ENCODE peak calls at places on chromosomes 3 and 15, in eight cellular contexts. L, Q, A, X, D, S, I and U are unnamed samples.

GRCh38 chr3:141249041-141249440 is 17.4 kb downstream of the PXYLP1 start:
- DNase-seq in L (no peak), Q (no peak), A (no peak), X (no peak), D (no peak), S (no peak), I (no peak), U (no peak)

GRCh38 chr3:62319570-62320243 is 53.6 kb downstream of the FEZF2 start:
- DNase-seq in L (no peak), Q (no peak), A (no peak), X (no peak), D (no peak), S (no peak), I (no peak), U (no peak)

GRCh38 chr3:172848910-172849309 is 98.4 kb downstream of the ECT2 start:
- DNase-seq in L (no peak), Q (peak; percentile 95), A (no peak), X (no peak), D (no peak), S (no peak), I (no peak), U (peak; percentile 51)

GRCh38 chr3:177069514-177070329 is 127.6 kb downstream of the TBL1XR1 start:
- DNase-seq in L (no peak), Q (peak; percentile 55), A (no peak), X (no peak), D (peak; percentile 5), S (no peak), I (peak; percentile 21), U (peak; percentile 42)

GRCh38 chr3:27166888-27167287 is 202.3 kb downstream of the NEK10 start:
- DNase-seq in L (no peak), Q (peak; percentile 81), A (no peak), X (no peak), D (peak; percentile 82), S (no peak), I (peak; percentile 20), U (peak; percentile 100)

GRCh38 chr15:86915811-86916331 is 836.2 kb downstream of the AGBL1 start:
- DNase-seq in L (peak; percentile 4), Q (peak; percentile 70), A (no peak), X (no peak), D (peak; percentile 7), S (no peak), I (peak; percentile 37), U (no peak)

GRCh38 chr3:135771760-135772159 is 193.8 kb upstream of the PPP2R3A start:
- DNase-seq in L (no peak), Q (no peak), A (no peak), X (no peak), D (no peak), S (no peak), I (no peak), U (no peak)

GRCh38 chr3:163056874-163057497 is 1560.4 kb downstream of the OTOL1 start:
- DNase-seq in L (peak; percentile 53), Q (peak; percentile 77), A (no peak), X (peak; percentile 16), D (peak; percentile 9), S (no peak), I (peak; percentile 26), U (peak; percentile 49)

GRCh38 chr3:177179281-177180067 is 17.8 kb downstream of the TBL1XR1 start:
- DNase-seq in L (no peak), Q (no peak), A (no peak), X (no peak), D (no peak), S (no peak), I (no peak), U (no peak)

GRCh38 chr15:77650285-77650684 is 17.6 kb upstream of the LINGO1 start:
- DNase-seq in L (peak; percentile 51), Q (peak; percentile 16), A (no peak), X (peak; percentile 25), D (no peak), S (no peak), I (no peak), U (no peak)

GRCh38 chr3:99532246-99532645 is 106.1 kb upstream of the COL8A1 start:
- DNase-seq in L (peak; percentile 25), Q (peak; percentile 94), A (no peak), X (peak; percentile 12), D (peak; percentile 61), S (no peak), I (peak; percentile 15), U (peak; percentile 72)

GRCh38 chr3:99700637-99701268 is 62.4 kb downstream of the COL8A1 start:
- DNase-seq in L (no peak), Q (peak; percentile 95), A (no peak), X (no peak), D (no peak), S (no peak), I (no peak), U (peak; percentile 52)

GRCh38 chr15:33395841-33396240 is 85.1 kb downstream of the RYR3 start:
- DNase-seq in L (no peak), Q (no peak), A (no peak), X (no peak), D (no peak), S (no peak), I (no peak), U (no peak)

GRCh38 chr15:74428442-74428787 is 5.3 kb downstream of the SEMA7A start:
- DNase-seq in L (no peak), Q (no peak), A (no peak), X (no peak), D (no peak), S (no peak), I (no peak), U (no peak)

GRCh38 chr15:95442107-95442719 is 888.3 kb upstream of the NR2F2 start:
- DNase-seq in L (no peak), Q (no peak), A (no peak), X (no peak), D (no peak), S (no peak), I (no peak), U (peak; percentile 22)

GRCh38 chr3:182078929-182079328 is 367.2 kb downstream of the SOX2 start:
- DNase-seq in L (no peak), Q (no peak), A (no peak), X (no peak), D (no peak), S (no peak), I (no peak), U (no peak)

GRCh38 chr3:61381745-61382392 is 130.6 kb upstream of the FHIT start:
- DNase-seq in L (no peak), Q (peak; percentile 24), A (no peak), X (peak; percentile 8), D (peak; percentile 39), S (no peak), I (peak; percentile 48), U (no peak)